ENCODE peak calls at places on chromosomes 13 and 19, in seven cellular contexts. One of them, this sample, is unnamed.

GRCh38 chr13:30968734-30969335 is 36.4 kb downstream of the TEX26 start:
- DNase-seq in activated CD8-positive, alpha-beta memory T cell treated with anti-CD3 and anti-CD28 coated beads for 4 hours: no peak
- DNase-seq in left lung: no peak
- DNase-seq in activated naive CD8-positive, alpha-beta T cell treated with anti-CD3 and anti-CD28 coated beads, Interleukin-2, amount 50 U/mL, for 16 hours: no peak
- DNase-seq in upper lobe of right lung: no peak
- DNase-seq in KBM-7: no peak
- DNase-seq in cardiac fibroblast: peak; percentile 69
- DNase-seq in this sample: no peak

GRCh38 chr13:78430166-78430791 is 173.1 kb downstream of the POU4F1 start:
- DNase-seq in cardiac fibroblast: no peak
- DNase-seq in upper lobe of right lung: no peak
- DNase-seq in activated naive CD8-positive, alpha-beta T cell treated with anti-CD3 and anti-CD28 coated beads, Interleukin-2, amount 50 U/mL, for 16 hours: no peak
- DNase-seq in left lung: no peak
- DNase-seq in activated CD8-positive, alpha-beta memory T cell treated with anti-CD3 and anti-CD28 coated beads for 4 hours: no peak
- DNase-seq in KBM-7: no peak
- DNase-seq in this sample: no peak

GRCh38 chr13:109862627-109863026 is 76.2 kb upstream of the IRS2 start:
- DNase-seq in activated naive CD8-positive, alpha-beta T cell treated with anti-CD3 and anti-CD28 coated beads, Interleukin-2, amount 50 U/mL, for 16 hours: no peak
- DNase-seq in upper lobe of right lung: no peak
- DNase-seq in cardiac fibroblast: peak; percentile 63
- DNase-seq in activated CD8-positive, alpha-beta memory T cell treated with anti-CD3 and anti-CD28 coated beads for 4 hours: no peak
- DNase-seq in KBM-7: no peak
- DNase-seq in left lung: no peak
- DNase-seq in this sample: no peak

GRCh38 chr19:34308381-34309367 is 54.3 kb downstream of the GARRE1 start:
- DNase-seq in KBM-7: no peak
- DNase-seq in cardiac fibroblast: peak; percentile 88
- DNase-seq in activated CD8-positive, alpha-beta memory T cell treated with anti-CD3 and anti-CD28 coated beads for 4 hours: no peak
- DNase-seq in upper lobe of right lung: no peak
- DNase-seq in left lung: no peak
- DNase-seq in activated naive CD8-positive, alpha-beta T cell treated with anti-CD3 and anti-CD28 coated beads, Interleukin-2, amount 50 U/mL, for 16 hours: no peak
- DNase-seq in this sample: no peak

GRCh38 chr13:79457948-79458347 is 23.0 kb upstream of the NDFIP2 start:
- DNase-seq in upper lobe of right lung: no peak
- DNase-seq in cardiac fibroblast: peak; percentile 70
- DNase-seq in KBM-7: no peak
- DNase-seq in activated naive CD8-positive, alpha-beta T cell treated with anti-CD3 and anti-CD28 coated beads, Interleukin-2, amount 50 U/mL, for 16 hours: no peak
- DNase-seq in activated CD8-positive, alpha-beta memory T cell treated with anti-CD3 and anti-CD28 coated beads for 4 hours: no peak
- DNase-seq in left lung: no peak
- DNase-seq in this sample: no peak

GRCh38 chr19:39218230-39219007 is 14.4 kb upstream of the SYCN start:
- DNase-seq in cardiac fibroblast: no peak
- DNase-seq in KBM-7: no peak
- DNase-seq in upper lobe of right lung: no peak
- DNase-seq in activated CD8-positive, alpha-beta memory T cell treated with anti-CD3 and anti-CD28 coated beads for 4 hours: no peak
- DNase-seq in activated naive CD8-positive, alpha-beta T cell treated with anti-CD3 and anti-CD28 coated beads, Interleukin-2, amount 50 U/mL, for 16 hours: no peak
- DNase-seq in left lung: no peak
- DNase-seq in this sample: no peak

GRCh38 chr19:5099822-5100221 is 130.9 kb downstream of the KDM4B start:
- DNase-seq in upper lobe of right lung: no peak
- DNase-seq in left lung: no peak
- DNase-seq in KBM-7: no peak
- DNase-seq in cardiac fibroblast: no peak
- DNase-seq in activated CD8-positive, alpha-beta memory T cell treated with anti-CD3 and anti-CD28 coated beads for 4 hours: no peak
- DNase-seq in activated naive CD8-positive, alpha-beta T cell treated with anti-CD3 and anti-CD28 coated beads, Interleukin-2, amount 50 U/mL, for 16 hours: no peak
- DNase-seq in this sample: no peak

GRCh38 chr13:30034448-30034795 is 184.0 kb upstream of the UBL3 start:
- DNase-seq in activated naive CD8-positive, alpha-beta T cell treated with anti-CD3 and anti-CD28 coated beads, Interleukin-2, amount 50 U/mL, for 16 hours: no peak
- DNase-seq in upper lobe of right lung: no peak
- DNase-seq in activated CD8-positive, alpha-beta memory T cell treated with anti-CD3 and anti-CD28 coated beads for 4 hours: no peak
- DNase-seq in cardiac fibroblast: peak; percentile 31
- DNase-seq in left lung: no peak
- DNase-seq in KBM-7: no peak
- DNase-seq in this sample: no peak

GRCh38 chr13:98984118-98984517 is 6.3 kb upstream of the DOCK9 start:
- DNase-seq in cardiac fibroblast: no peak
- DNase-seq in activated CD8-positive, alpha-beta memory T cell treated with anti-CD3 and anti-CD28 coated beads for 4 hours: no peak
- DNase-seq in activated naive CD8-positive, alpha-beta T cell treated with anti-CD3 and anti-CD28 coated beads, Interleukin-2, amount 50 U/mL, for 16 hours: no peak
- DNase-seq in upper lobe of right lung: no peak
- DNase-seq in KBM-7: no peak
- DNase-seq in left lung: no peak
- DNase-seq in this sample: no peak

GRCh38 chr13:37598572-37598971 is at the start of gene POSTN:
- DNase-seq in activated naive CD8-positive, alpha-beta T cell treated with anti-CD3 and anti-CD28 coated beads, Interleukin-2, amount 50 U/mL, for 16 hours: no peak
- DNase-seq in KBM-7: no peak
- DNase-seq in left lung: no peak
- DNase-seq in cardiac fibroblast: peak; percentile 84
- DNase-seq in activated CD8-positive, alpha-beta memory T cell treated with anti-CD3 and anti-CD28 coated beads for 4 hours: no peak
- DNase-seq in upper lobe of right lung: no peak
- DNase-seq in this sample: no peak

GRCh38 chr19:33376423-33376822 is 2.9 kb downstream of the CEBPG start:
- DNase-seq in cardiac fibroblast: peak; percentile 86
- DNase-seq in activated naive CD8-positive, alpha-beta T cell treated with anti-CD3 and anti-CD28 coated beads, Interleukin-2, amount 50 U/mL, for 16 hours: no peak
- DNase-seq in left lung: no peak
- DNase-seq in activated CD8-positive, alpha-beta memory T cell treated with anti-CD3 and anti-CD28 coated beads for 4 hours: no peak
- DNase-seq in upper lobe of right lung: no peak
- DNase-seq in KBM-7: no peak
- DNase-seq in this sample: no peak